ENCODE peak calls at places on chromosomes 5 and 9, in eight cellular contexts. G is IMR-90, K is tibial nerve, W is A549, X is adrenal gland, M is breast epithelium, F is K562, C is endothelial cell of umbilical vein. Q is an unnamed sample. For H3K4me1, the result is how much of the 10 kb centered on the place peaks cover.

GRCh38 chr5:141412853-141413539 is at the start of gene PCDHGA10:
- DNase-seq in W (no peak), X (peak), K (no peak), C (peak), M (no peak), F (peak), G (peak), Q (no peak)

GRCh38 chr9:88438819-88439218 is 50.6 kb downstream of the SPIN1 start:
- DNase-seq in X (no peak), G (no peak), C (no peak), F (no peak), M (no peak), W (no peak), K (no peak), Q (no peak)

GRCh38 chr5:165497707-165498106 is 1992.3 kb downstream of the MAT2B start:
- DNase-seq in F (peak), C (peak), W (peak), G (peak), K (no peak), X (no peak), M (no peak), Q (no peak)

GRCh38 chr5:149069711-149070110 is 6.8 kb upstream of the SH3TC2 start:
- DNase-seq in K (no peak), G (no peak), W (no peak), C (no peak), F (no peak), M (no peak), X (no peak), Q (no peak)

GRCh38 chr5:17219006-17219422 is 1.6 kb downstream of the BASP1 start:
- DNase-seq in W (peak), F (no peak), M (no peak), C (peak), G (no peak), X (no peak), K (no peak), Q (peak)

GRCh38 chr5:175814676-175815075 is 56.7 kb upstream of the CPLX2 start:
- DNase-seq in M (no peak), X (peak), K (no peak), G (peak), C (no peak), F (peak), W (peak), Q (no peak)

GRCh38 chr5:17305964-17306725 is 88.7 kb downstream of the BASP1 start:
- DNase-seq in C (peak), W (peak), G (peak), F (no peak), M (peak), K (no peak), X (peak), Q (no peak)

GRCh38 chr5:170362625-170363024 is 26.5 kb downstream of the KCNMB1 start:
- DNase-seq in K (no peak), W (no peak), G (no peak), F (no peak), X (no peak), M (no peak), C (no peak), Q (no peak)

GRCh38 chr9:123373941-123374340 is 17.9 kb downstream of the CRB2 start:
- DNase-seq in M (no peak), W (no peak), F (peak), K (no peak), G (no peak), C (no peak), X (no peak), Q (no peak)

GRCh38 chr9:104747245-104747564 is 278 bp upstream of the NIPSNAP3A start:
- DNase-seq in M (no peak), X (no peak), W (no peak), K (no peak), C (no peak), F (no peak), G (no peak), Q (no peak)

GRCh38 chr9:104746285-104746684 is 1.2 kb upstream of the NIPSNAP3A start:
- DNase-seq in M (no peak), G (no peak), W (no peak), F (no peak), X (no peak), C (no peak), K (no peak), Q (no peak)

GRCh38 chr9:104746798-104747197 is 685 bp upstream of the NIPSNAP3A start:
- DNase-seq in W (no peak), F (peak), C (no peak), M (no peak), X (no peak), G (no peak), K (no peak), Q (no peak)

GRCh38 chr9:104748359-104749031 is 1.0 kb downstream of the NIPSNAP3A start:
- DNase-seq in W (peak), M (no peak), C (peak), K (no peak), X (peak), G (peak), F (peak), Q (no peak)

DNA sequence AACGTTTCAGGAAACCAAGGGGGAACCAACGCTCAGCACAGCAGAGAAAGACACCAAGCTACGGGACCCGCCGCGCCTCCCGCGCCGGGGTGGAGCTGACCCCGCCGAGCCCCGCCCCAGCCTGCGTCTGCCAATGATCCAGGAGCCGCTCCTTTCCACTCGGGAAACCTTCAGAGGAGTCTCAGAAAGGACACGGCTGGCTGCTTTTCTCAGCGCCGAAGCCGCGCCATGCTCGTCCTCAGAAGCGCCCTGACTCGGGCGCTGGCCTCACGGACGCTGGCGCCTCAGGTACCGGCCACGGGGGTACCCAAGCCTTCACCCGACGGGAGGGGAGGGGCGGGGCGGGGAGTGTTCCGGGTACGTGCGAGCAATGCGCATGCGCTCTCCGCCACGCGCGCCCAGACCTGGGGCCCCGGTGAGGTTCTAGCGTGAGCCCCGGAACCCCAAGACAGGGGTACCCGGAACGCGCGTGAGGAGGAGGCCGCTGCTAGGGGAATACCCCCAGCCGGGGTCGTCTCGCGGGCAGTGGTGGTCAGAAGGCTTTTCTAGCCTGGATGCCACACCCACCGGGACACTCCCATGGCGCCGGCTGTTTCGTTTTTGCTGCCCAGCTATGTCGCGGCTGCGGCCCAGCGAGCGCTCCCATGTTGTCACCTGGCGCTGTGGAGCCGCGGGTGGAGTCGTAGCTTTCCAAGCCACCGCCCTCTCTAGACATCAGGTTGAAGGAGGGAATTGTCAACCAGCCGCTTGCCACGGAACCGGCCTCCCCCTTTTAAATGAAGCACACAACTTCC is at the start of gene NIPSNAP3A:
- DNase-seq in K (peak), X (peak), W (peak), M (peak), C (peak), G (peak), F (peak), Q (peak)
- TF ChIP-seq POLR2A in K (no peak), X (peak), W (peak), M (no peak), C (peak), G (peak), F (peak), Q (peak)

GRCh38 chr5:124734574-124735168 is 11.8 kb downstream of the ZNF608 start:
- DNase-seq in K (no peak), F (no peak), G (no peak), X (no peak), C (no peak), W (no peak), M (no peak), Q (no peak)

GRCh38 chr5:124736814-124737186 is 9.6 kb downstream of the ZNF608 start:
- DNase-seq in G (no peak), K (no peak), C (no peak), F (no peak), M (no peak), W (no peak), X (no peak), Q (no peak)

GRCh38 chr5:124732891-124733670 is 13.4 kb downstream of the ZNF608 start:
- DNase-seq in K (no peak), W (no peak), C (no peak), M (no peak), X (no peak), F (no peak), G (no peak), Q (no peak)

GRCh38 chr5:124736111-124736813 is 10.2 kb downstream of the ZNF608 start:
- DNase-seq in C (no peak), G (peak), K (no peak), F (no peak), X (no peak), W (no peak), M (no peak), Q (no peak)

GRCh38 chr5:124735169-124735858 is 11.1 kb downstream of the ZNF608 start:
- DNase-seq in M (no peak), C (no peak), G (no peak), W (no peak), F (peak), K (no peak), X (no peak), Q (no peak)
- H3K4me1 ChIP-seq in M (under half), C (under half), G (under half), W (under half), F (under half), K (half or more), X (half or more), Q (under half)

DNA sequence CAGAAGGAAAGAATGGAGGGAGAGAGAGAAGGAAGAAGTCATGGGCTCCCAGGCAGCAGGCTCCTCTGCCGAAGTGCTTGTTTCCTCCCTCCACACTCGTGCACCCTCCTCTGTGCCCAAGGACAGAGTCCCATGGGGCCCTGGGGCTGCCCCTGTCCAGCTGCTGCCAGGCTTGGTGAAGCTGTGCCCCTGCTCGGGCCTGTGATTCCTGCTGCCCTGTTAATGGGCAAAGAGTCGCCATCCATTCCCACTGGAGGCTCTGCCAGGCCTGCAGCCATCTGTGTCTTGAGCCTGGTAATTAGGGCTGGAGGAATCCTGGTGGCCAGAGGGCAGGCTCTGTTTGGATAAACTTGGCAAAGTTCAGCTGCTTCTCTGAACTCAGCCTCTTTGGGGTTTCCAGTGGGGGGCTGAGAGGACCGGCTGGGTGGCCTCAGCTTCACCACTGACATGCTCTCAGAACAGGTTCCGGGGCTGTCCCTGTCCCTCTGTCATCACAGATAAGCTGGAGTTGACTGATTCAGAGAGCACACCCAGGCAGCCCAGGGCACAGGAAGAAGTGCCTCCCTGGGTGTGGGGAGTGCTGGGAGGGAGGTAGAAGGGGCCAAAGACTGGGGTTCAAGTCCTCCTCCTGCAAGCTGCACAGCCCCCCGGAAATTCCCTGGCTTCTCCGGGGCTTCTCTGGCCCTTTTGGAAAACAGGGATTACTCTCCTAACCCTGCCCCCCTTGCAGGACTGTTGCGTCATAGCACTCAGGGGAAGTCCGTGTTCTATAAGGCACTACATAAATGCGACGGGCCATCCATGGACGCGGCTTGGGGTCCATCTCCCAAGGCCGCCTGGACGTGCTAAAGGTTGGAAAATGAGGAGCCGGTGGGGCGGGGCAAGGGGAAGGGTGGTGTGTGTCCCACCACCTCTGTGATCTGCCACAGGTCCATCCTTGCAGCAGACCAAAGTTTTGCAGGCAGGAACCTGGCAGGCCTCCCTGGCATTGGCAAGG is 154.8 kb downstream of the PAX5 start:
- DNase-seq in G (no peak), X (no peak), W (no peak), C (no peak), K (no peak), F (peak), M (no peak), Q (no peak)
- TF ChIP-seq POLR2A in G (no peak), X (no peak), W (no peak), C (no peak), K (no peak), F (no peak), M (no peak), Q (no peak)

DNA sequence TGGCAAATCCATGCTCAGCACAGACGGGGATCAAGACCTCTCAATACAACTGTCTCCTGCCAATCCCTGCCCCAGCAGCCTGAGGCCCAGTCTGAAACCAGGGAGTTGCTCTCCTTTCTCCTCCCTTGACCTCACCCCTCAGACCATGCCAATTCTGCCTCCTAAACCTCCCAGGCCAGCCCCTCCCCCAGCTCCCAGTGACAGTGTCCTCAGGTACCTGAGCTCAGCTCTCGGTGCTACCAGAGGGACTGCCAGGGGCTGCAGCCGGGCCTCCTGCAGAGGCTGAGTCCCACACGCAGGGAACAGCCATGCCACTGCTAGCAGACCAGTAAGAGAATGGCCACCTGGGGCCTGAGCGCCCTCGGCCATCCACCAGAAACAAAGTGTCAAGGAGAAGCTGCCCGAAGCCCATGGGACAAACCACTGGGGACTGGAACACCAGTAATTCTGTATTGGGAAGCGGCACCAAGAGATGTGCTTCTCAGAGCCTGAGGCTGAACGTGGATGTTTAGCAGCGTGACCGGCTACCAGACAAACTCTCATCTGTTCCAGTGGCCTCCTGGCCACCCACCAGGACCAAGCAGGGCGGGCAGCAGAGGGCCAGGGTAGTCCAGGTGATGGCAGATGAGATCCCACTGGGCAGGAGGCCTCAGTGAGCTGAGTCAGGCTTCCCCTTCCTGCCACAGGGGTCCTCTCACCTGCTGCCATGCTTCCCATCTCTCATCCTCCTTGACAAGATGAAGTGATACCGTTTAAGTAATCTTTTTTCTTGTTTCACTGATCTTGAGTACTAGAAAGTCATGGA is 557 bp upstream of the IL3 start:
- DNase-seq in C (no peak), G (no peak), W (no peak), K (peak), M (peak), F (no peak), X (peak), Q (no peak)
- H3K4me1 ChIP-seq in C (under half), G (under half), W (under half), K (under half), M (under half), F (under half), X (under half), Q (under half)

DNA sequence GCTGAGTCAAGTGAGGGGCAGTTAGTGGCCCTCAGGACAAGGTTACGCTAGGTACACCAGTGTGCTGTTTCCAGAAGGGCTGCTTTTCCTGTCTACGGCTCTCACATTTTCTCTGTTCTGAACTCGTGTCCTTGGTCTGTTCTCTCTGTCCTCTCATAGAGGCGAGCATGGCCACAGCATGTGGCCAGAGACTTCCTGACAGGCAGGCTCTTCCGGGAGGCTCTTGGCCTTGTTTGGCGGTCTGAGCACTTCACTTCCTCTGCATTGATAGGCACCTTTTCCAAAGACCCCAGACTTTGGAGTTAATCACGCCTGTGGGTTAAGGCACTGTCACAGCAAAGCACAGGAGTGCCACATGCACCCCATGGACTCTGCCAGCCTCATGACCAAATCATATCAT is 1.2 kb downstream of the CKMT2 start:
- DNase-seq in G (no peak), W (no peak), C (no peak), X (no peak), F (no peak), M (no peak), K (no peak), Q (no peak)
- TF ChIP-seq POLR2A in G (no peak), W (no peak), C (no peak), X (no peak), F (no peak), M (no peak), K (no peak), Q (no peak)

GRCh38 chr5:1797855-1798254 is 1.8 kb downstream of the MRPL36 start:
- DNase-seq in F (no peak), G (no peak), C (no peak), W (no peak), K (no peak), X (no peak), M (no peak), Q (no peak)

GRCh38 chr5:1795931-1796330 is 3.7 kb downstream of the MRPL36 start:
- DNase-seq in F (no peak), W (no peak), M (no peak), K (no peak), G (no peak), C (no peak), X (no peak), Q (peak)

GRCh38 chr5:1795506-1795905 is 4.1 kb downstream of the MRPL36 start:
- DNase-seq in F (no peak), X (no peak), W (no peak), K (no peak), C (no peak), M (no peak), G (no peak), Q (no peak)

GRCh38 chr5:1797109-1797800 is 2.4 kb downstream of the MRPL36 start:
- DNase-seq in X (no peak), G (no peak), K (no peak), W (no peak), C (no peak), M (no peak), F (no peak), Q (no peak)

GRCh38 chr5:1796371-1797108 is 3.1 kb downstream of the MRPL36 start:
- DNase-seq in C (no peak), K (no peak), F (no peak), X (no peak), M (no peak), G (no peak), W (no peak), Q (no peak)
- H3K4me1 ChIP-seq in C (under half), K (under half), F (under half), X (under half), M (under half), G (under half), W (under half), Q (under half)

GRCh38 chr5:58548104-58548503 is 34.8 kb upstream of the RAB3C start:
- DNase-seq in C (no peak), K (no peak), M (no peak), X (no peak), G (no peak), W (no peak), F (no peak), Q (no peak)
- TF ChIP-seq POLR2A in C (no peak), K (no peak), M (no peak), X (no peak), G (no peak), W (no peak), F (no peak), Q (no peak)

DNA sequence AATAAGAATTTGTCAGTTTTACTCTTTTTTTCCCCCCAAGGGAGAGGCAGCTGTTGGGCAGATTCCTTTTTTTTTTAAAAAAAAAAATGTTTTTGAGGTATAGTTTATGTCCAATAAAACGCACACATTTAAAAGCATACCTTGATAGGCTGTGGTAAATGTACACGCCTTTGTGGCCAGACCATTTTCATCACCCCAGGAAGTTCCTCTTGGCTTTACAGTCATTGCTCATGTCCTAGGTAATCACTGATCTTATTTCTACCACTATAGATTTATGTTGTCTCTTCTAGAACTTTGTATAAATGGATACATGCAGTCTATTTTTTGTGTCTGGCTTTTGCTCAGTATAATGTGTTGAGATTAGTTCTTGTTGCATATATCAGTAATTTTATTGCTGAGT is 9.8 kb downstream of the SUB1 start:
- DNase-seq in F (no peak), W (no peak), X (no peak), M (no peak), K (no peak), C (no peak), G (no peak), Q (no peak)
- H3K4me1 ChIP-seq in F (under half), W (under half), X (under half), M (under half), K (half or more), C (under half), G (under half), Q (under half)

Q was measured in Peyer's patch.